ENCODE peak calls at places on chromosome 19, in eight cellular contexts. F, R, I, E, M, B, O and H are unnamed samples.

GRCh38 chr19:409006-409514 is at the start of gene C2CD4C:
- ATAC-seq in F (peak; percentile 37), R (peak; percentile 42), I (no peak), E (peak; percentile 71), M (peak; percentile 71), B (no peak), O (no peak), H (peak; percentile 12)

GRCh38 chr19:12750851-12751250 is 740 bp upstream of the BEST2 start:
- ATAC-seq in F (no peak), R (no peak), I (no peak), E (no peak), M (no peak), B (no peak), O (no peak), H (no peak)

GRCh38 chr19:31220540-31220939 is 128.7 kb downstream of the TSHZ3 start:
- ATAC-seq in F (peak; percentile 91), R (peak; percentile 78), I (peak; percentile 64), E (no peak), M (peak; percentile 86), B (no peak), O (no peak), H (peak; percentile 52)

GRCh38 chr19:19558055-19558454 is 20.0 kb downstream of the CILP2 start:
- ATAC-seq in F (no peak), R (no peak), I (no peak), E (no peak), M (no peak), B (no peak), O (peak; percentile 34), H (no peak)

GRCh38 chr19:17243340-17243853 is 2.3 kb downstream of the NR2F6 start:
- ATAC-seq in F (no peak), R (no peak), I (no peak), E (no peak), M (no peak), B (no peak), O (no peak), H (no peak)

GRCh38 chr19:8050274-8051096 is 2.1 kb upstream of the CCL25 start:
- ATAC-seq in F (peak; percentile 85), R (peak; percentile 90), I (peak; percentile 88), E (peak; percentile 96), M (peak; percentile 97), B (peak; percentile 96), O (peak; percentile 70), H (peak; percentile 93)

GRCh38 chr19:4877753-4878490 is 10.5 kb upstream of the PLIN3 start:
- ATAC-seq in F (no peak), R (no peak), I (no peak), E (no peak), M (no peak), B (peak; percentile 86), O (peak; percentile 86), H (peak; percentile 46)

GRCh38 chr19:46571495-46571894 is 29.6 kb upstream of the CALM3 start:
- ATAC-seq in F (no peak), R (peak; percentile 57), I (no peak), E (peak; percentile 95), M (peak; percentile 42), B (no peak), O (no peak), H (peak; percentile 49)

GRCh38 chr19:46913852-46914430 is 53.1 kb downstream of the ARHGAP35 start:
- ATAC-seq in F (no peak), R (no peak), I (no peak), E (no peak), M (peak; percentile 39), B (peak; percentile 62), O (no peak), H (no peak)

GRCh38 chr19:49154279-49154678 is 917 bp downstream of the HRC start:
- ATAC-seq in F (no peak), R (no peak), I (no peak), E (no peak), M (no peak), B (no peak), O (no peak), H (no peak)

GRCh38 chr19:21604351-21604926 is 99.0 kb downstream of the ZNF429 start:
- ATAC-seq in F (peak; percentile 61), R (peak; percentile 85), I (peak; percentile 64), E (no peak), M (peak; percentile 77), B (peak; percentile 72), O (no peak), H (peak; percentile 59)

GRCh38 chr19:17321655-17322489 is 12.5 kb downstream of the DDA1 start:
- ATAC-seq in F (no peak), R (no peak), I (no peak), E (no peak), M (no peak), B (no peak), O (no peak), H (no peak)

GRCh38 chr19:43820861-43821215 is 6.3 kb upstream of the ZNF283 start:
- ATAC-seq in F (no peak), R (no peak), I (no peak), E (no peak), M (no peak), B (no peak), O (no peak), H (no peak)

GRCh38 chr19:9847087-9847671 is 12.1 kb downstream of the PIN1 start:
- ATAC-seq in F (peak; percentile 35), R (peak; percentile 67), I (no peak), E (peak; percentile 94), M (peak; percentile 62), B (peak; percentile 56), O (peak; percentile 60), H (peak; percentile 90)

GRCh38 chr19:42229855-42230331 is 9.8 kb downstream of the ZNF526 start:
- ATAC-seq in F (no peak), R (no peak), I (no peak), E (peak; percentile 20), M (no peak), B (peak; percentile 54), O (no peak), H (no peak)

GRCh38 chr19:47309608-47310007 is at the start of gene C5AR1:
- ATAC-seq in F (no peak), R (no peak), I (no peak), E (no peak), M (no peak), B (peak; percentile 82), O (no peak), H (no peak)

GRCh38 chr19:42270346-42271044 is 1.4 kb downstream of the CIC start:
- ATAC-seq in F (peak; percentile 1), R (peak; percentile 2), I (no peak), E (no peak), M (peak; percentile 19), B (no peak), O (no peak), H (peak; percentile 37)

GRCh38 chr19:36807029-36807428 is 31.2 kb downstream of the ZNF790 start:
- ATAC-seq in F (no peak), R (no peak), I (no peak), E (no peak), M (no peak), B (no peak), O (no peak), H (no peak)